ENCODE peak calls at places on chromosomes 11 and 22, in four cellular contexts. R is sigmoid colon, L is ovary, E is tibial nerve. Q is an unnamed sample.
A peak's percentile ranks its signal among the peaks of the same experiment; 100 is the strongest.

GRCh38 chr22:47161631-47162030 is 399.2 kb downstream of the TBC1D22A start:
- DNase-seq in R (peak; percentile 34), L (peak; percentile 5), E (no peak), Q (peak; percentile 2)

GRCh38 chr11:129446572-129446971 is 70.9 kb downstream of the BARX2 start:
- DNase-seq in R (no peak), L (no peak), E (no peak), Q (no peak)

GRCh38 chr22:48835364-48835763 is 992.3 kb downstream of the BRD1 start:
- DNase-seq in R (no peak), L (no peak), E (no peak), Q (no peak)

GRCh38 chr11:102836290-102836875 is 7.0 kb downstream of the MMP3 start:
- DNase-seq in R (no peak), L (no peak), E (no peak), Q (no peak)

GRCh38 chr22:41290262-41291221 is 4.6 kb upstream of the RANGAP1 start:
- DNase-seq in R (no peak), L (no peak), E (no peak), Q (no peak)

GRCh38 chr22:38049812-38050619 is 7.2 kb upstream of the PICK1 start:
- DNase-seq in R (no peak), L (no peak), E (no peak), Q (no peak)

GRCh38 chr22:44550666-44551491 is 52.8 kb upstream of the RTL6 start:
- DNase-seq in R (peak; percentile 96), L (peak; percentile 88), E (no peak), Q (no peak)

GRCh38 chr11:9187616-9188015 is 77.5 kb downstream of the DENND5A start:
- DNase-seq in R (no peak), L (no peak), E (no peak), Q (no peak)

GRCh38 chr11:118180300-118180703 is 3.9 kb upstream of the SCN2B start:
- DNase-seq in R (peak; percentile 84), L (peak; percentile 50), E (peak; percentile 23), Q (peak; percentile 84)

GRCh38 chr22:35575116-35575748 is 34.6 kb downstream of the RASD2 start:
- DNase-seq in R (no peak), L (no peak), E (no peak), Q (peak; percentile 32)

GRCh38 chr22:38051900-38052862 is 5.0 kb upstream of the PICK1 start:
- DNase-seq in R (peak; percentile 89), L (peak; percentile 67), E (peak; percentile 59), Q (peak; percentile 88)

GRCh38 chr11:57758174-57758573 is 3.4 kb upstream of the CTNND1 start:
- DNase-seq in R (no peak), L (no peak), E (no peak), Q (no peak)

GRCh38 chr22:39664485-39665200 is 94.1 kb downstream of the CACNA1I start:
- DNase-seq in R (no peak), L (no peak), E (no peak), Q (peak; percentile 31)

GRCh38 chr22:25068701-25069100 is 116.2 kb downstream of the KIAA1671 start:
- DNase-seq in R (no peak), L (no peak), E (no peak), Q (peak; percentile 56)

GRCh38 chr11:60866911-60867870 is at the start of gene ZP1:
- DNase-seq in R (peak; percentile 57), L (no peak), E (peak; percentile 41), Q (no peak)

GRCh38 chr11:34408580-34409172 is 30.1 kb upstream of the CAT start:
- DNase-seq in R (no peak), L (no peak), E (no peak), Q (no peak)

GRCh38 chr11:71543866-71544265 is 4.4 kb upstream of the KRTAP5-9 start:
- DNase-seq in R (no peak), L (no peak), E (no peak), Q (no peak)

GRCh38 chr11:134516529-134516928 is 104.5 kb upstream of the B3GAT1 start:
- DNase-seq in R (peak; percentile 40), L (no peak), E (no peak), Q (peak; percentile 78)

GRCh38 chr22:27982106-27982505 is 63.0 kb upstream of the PITPNB start:
- DNase-seq in R (no peak), L (no peak), E (no peak), Q (no peak)

GRCh38 chr11:8267831-8268529 is 4.3 kb upstream of the LMO1 start:
- DNase-seq in R (peak; percentile 44), L (no peak), E (no peak), Q (peak; percentile 38)

GRCh38 chr22:32971252-32971651 is 86.9 kb downstream of the SYN3 start:
- DNase-seq in R (no peak), L (no peak), E (no peak), Q (no peak)

GRCh38 chr11:63917685-63918523 is 940 bp upstream of the RCOR2 start:
- DNase-seq in R (peak; percentile 82), L (peak; percentile 70), E (peak; percentile 34), Q (peak; percentile 94)

DNA sequence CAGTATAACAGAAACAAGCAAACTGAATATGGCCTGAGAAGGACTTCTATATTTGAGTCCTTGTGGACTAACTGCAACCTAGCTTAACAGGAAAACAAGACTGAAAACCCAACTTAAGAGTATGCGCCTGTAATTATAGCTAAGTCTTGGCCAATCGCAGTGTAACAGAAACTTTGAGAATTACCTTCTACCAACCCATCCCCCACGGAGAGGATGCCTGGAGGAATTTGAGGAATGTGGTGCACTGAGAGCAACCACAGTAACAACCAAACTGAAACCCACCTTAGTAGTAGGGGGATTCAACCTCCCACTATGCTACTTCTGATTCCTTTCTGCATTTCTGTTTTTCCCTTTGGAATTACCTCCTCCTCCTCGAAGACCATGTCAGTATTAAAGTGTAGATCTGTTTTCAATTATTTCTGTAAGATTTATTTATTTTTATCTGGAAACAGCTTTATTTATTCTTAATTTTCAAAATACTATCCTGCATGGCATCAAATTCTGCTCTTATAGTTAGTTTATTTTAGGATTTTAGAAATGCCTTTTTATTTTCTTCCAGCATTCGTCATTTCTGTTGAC is 393.6 kb downstream of the KCNA4 start:
- DNase-seq in R (no peak), L (no peak), E (no peak), Q (no peak)
- H3K4me3 ChIP-seq in R (no peak overlapping the region), L (no peak overlapping the region), E (no peak overlapping the region), Q (no peak overlapping the region)

DNA sequence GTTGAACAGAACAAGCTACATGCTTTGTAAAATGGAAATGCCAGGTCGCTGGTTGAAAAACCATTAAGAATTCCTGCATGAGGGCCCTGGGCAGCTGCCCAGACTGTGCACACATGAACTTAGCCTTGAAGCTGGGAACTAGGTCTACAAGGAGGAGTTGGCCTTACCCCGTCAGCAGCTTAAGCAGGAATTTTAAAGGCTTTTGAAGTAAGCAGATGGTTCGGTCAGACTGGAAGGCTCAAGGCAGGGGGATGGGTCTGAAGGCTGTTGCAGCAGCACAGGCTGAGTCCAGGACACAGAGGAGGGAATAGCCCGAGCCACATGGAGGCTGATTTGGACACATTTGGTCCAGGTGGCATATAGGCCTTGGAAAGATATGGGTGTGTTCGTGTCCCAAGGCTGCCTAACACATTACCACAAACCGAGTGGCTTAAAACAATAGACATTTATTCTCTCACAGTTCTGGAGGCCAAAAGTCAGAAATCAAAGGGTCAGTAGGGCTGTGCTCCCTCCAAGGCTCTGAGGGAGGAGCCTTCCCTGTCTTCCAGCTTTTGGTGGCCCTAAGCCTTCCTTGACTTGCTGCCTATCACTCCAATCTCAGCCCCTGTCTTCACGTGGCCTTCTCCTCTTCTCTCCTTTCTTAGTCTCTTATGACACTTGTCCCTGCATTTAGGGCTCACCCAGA is 11.6 kb downstream of the LIF start:
- DNase-seq in R (no peak), L (peak; percentile 35), E (no peak), Q (peak; percentile 94)
- H3K27ac ChIP-seq in R (no peak overlapping the region), L (no peak overlapping the region), E (no peak overlapping the region), Q (peak overlapping the region; percentile 97)

GRCh38 chr11:122355968-122356367 is 240.0 kb upstream of the BLID start:
- DNase-seq in R (no peak), L (no peak), E (no peak), Q (no peak)

GRCh38 chr11:122363306-122363705 is 247.3 kb upstream of the BLID start:
- DNase-seq in R (no peak), L (no peak), E (no peak), Q (no peak)

GRCh38 chr11:122365545-122366380 is 249.7 kb upstream of the BLID start:
- DNase-seq in R (no peak), L (peak; percentile 28), E (no peak), Q (peak; percentile 12)

GRCh38 chr11:122362381-122362780 is 246.4 kb upstream of the BLID start:
- DNase-seq in R (no peak), L (no peak), E (no peak), Q (no peak)

GRCh38 chr11:122360875-122361274 is 244.9 kb upstream of the BLID start:
- DNase-seq in R (no peak), L (no peak), E (no peak), Q (no peak)
- TF ChIP-seq CTCF in R (no peak), L (no peak), E (no peak), Q (no peak)

GRCh38 chr11:76770642-76771445 is 12.3 kb upstream of the TSKU start:
- DNase-seq in R (peak; percentile 90), L (peak; percentile 66), E (peak; percentile 72), Q (no peak)
- H3K4me3 ChIP-seq in R (no peak overlapping the region), L (no peak overlapping the region), E (no peak overlapping the region), Q (no peak overlapping the region)

GRCh38 chr22:50246242-50247175 is 1.7 kb upstream of the TUBGCP6 start:
- DNase-seq in R (no peak), L (no peak), E (no peak), Q (no peak)

GRCh38 chr22:50250249-50250554 is 863 bp downstream of the HDAC10 start:
- DNase-seq in R (no peak), L (no peak), E (no peak), Q (no peak)

GRCh38 chr22:50247748-50248147 is 2.9 kb upstream of the TUBGCP6 start:
- DNase-seq in R (no peak), L (no peak), E (no peak), Q (no peak)

GRCh38 chr22:50249382-50250248 is 1.4 kb downstream of the HDAC10 start:
- DNase-seq in R (no peak), L (no peak), E (no peak), Q (no peak)

GRCh38 chr22:50248192-50249084 is 2.6 kb downstream of the HDAC10 start:
- DNase-seq in R (no peak), L (no peak), E (no peak), Q (no peak)
- H3K27ac ChIP-seq in R (no peak overlapping the region), L (no peak overlapping the region), E (no peak overlapping the region), Q (no peak overlapping the region)

DNA sequence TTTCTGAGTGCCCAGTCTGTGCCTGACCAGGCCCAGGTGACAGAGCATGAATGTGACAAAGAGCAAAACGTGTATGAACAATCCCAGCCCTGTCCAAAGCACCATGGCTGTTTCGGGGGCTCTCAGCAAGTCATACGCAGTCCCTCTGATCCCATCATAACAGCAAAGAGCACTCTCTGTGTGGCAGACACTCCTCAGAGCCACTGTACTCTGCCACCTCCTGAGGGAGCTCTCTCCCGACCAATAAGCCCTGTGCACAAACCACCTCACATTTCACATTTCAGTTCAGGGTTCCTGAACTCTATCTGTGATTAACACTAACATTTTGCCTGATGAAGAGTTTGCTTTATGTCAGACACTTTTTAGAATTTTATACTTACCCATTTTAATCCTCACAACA is 6.6 kb downstream of the DGCR2 start:
- DNase-seq in R (no peak), L (no peak), E (no peak), Q (no peak)
- TF ChIP-seq CTCF in R (no peak), L (no peak), E (no peak), Q (peak; percentile 54)